ENCODE peak calls at places on chromosomes 3 and 15, in eight cellular contexts. S is HCT116, T is transverse colon, O is A549, R is sigmoid colon, D is esophagus muscularis mucosa, J is adrenal gland, Z is stomach. M is an unnamed sample.

GRCh38 chr3:111601810-111602209 is 6.7 kb upstream of the ZBED2 start:
- DNase-seq in R (no peak), D (no peak), Z (no peak), S (no peak), T (no peak), J (no peak), O (peak; percentile 53), M (no peak)

GRCh38 chr3:34005886-34006285 is 207.5 kb downstream of the PDCD6IP start:
- DNase-seq in R (no peak), O (no peak), Z (no peak), D (no peak), S (no peak), J (no peak), T (no peak), M (no peak)

GRCh38 chr15:91890614-91891013 is 37.1 kb downstream of the SLCO3A1 start:
- DNase-seq in Z (no peak), S (peak; percentile 32), J (peak; percentile 49), R (no peak), O (peak; percentile 42), T (no peak), D (no peak), M (no peak)

GRCh38 chr3:42080452-42080872 is 10.7 kb upstream of the TRAK1 start:
- DNase-seq in J (peak; percentile 55), R (peak; percentile 85), T (peak; percentile 58), Z (peak; percentile 47), S (peak; percentile 64), D (no peak), O (peak; percentile 57), M (peak; percentile 21)

GRCh38 chr15:68275165-68275746 is 2.3 kb upstream of the FEM1B start:
- DNase-seq in D (no peak), Z (peak; percentile 63), S (no peak), R (no peak), T (no peak), O (peak; percentile 68), J (no peak), M (no peak)

GRCh38 chr3:4807381-4808280 is 171.6 kb upstream of the BHLHE40 start:
- DNase-seq in Z (no peak), J (no peak), D (no peak), T (no peak), O (no peak), R (no peak), S (no peak), M (no peak)

GRCh38 chr3:179348325-179349013 is 960 bp downstream of the MFN1 start:
- DNase-seq in R (no peak), D (no peak), Z (no peak), J (no peak), T (no peak), O (no peak), S (no peak), M (no peak)

GRCh38 chr3:187770224-187770623 is 25.0 kb upstream of the BCL6 start:
- DNase-seq in D (no peak), J (no peak), T (no peak), S (no peak), R (no peak), O (no peak), Z (no peak), M (no peak)

GRCh38 chr3:108241721-108242120 is 19.5 kb upstream of the IFT57 start:
- DNase-seq in Z (no peak), D (no peak), S (no peak), T (no peak), O (no peak), R (no peak), J (no peak), M (no peak)

GRCh38 chr3:78091478-78092119 is 1051.7 kb downstream of the ROBO2 start:
- DNase-seq in R (no peak), J (no peak), S (no peak), O (no peak), D (no peak), T (no peak), Z (no peak), M (no peak)

GRCh38 chr3:108219336-108219735 is 2.9 kb downstream of the IFT57 start:
- DNase-seq in O (no peak), T (no peak), R (no peak), Z (no peak), J (no peak), D (no peak), S (no peak), M (no peak)

GRCh38 chr3:185024406-185024805 is 128.5 kb downstream of the C3orf70 start:
- DNase-seq in S (no peak), R (no peak), D (no peak), J (no peak), T (no peak), O (no peak), Z (no peak), M (no peak)

GRCh38 chr3:195750797-195751520 is 30.2 kb downstream of the MUC20 start:
- DNase-seq in O (no peak), R (no peak), D (no peak), T (no peak), J (no peak), Z (no peak), S (no peak), M (peak; percentile 54)

GRCh38 chr15:71651750-71652186 is 158.6 kb upstream of the NR2E3 start:
- DNase-seq in S (peak; percentile 39), O (peak; percentile 86), Z (peak; percentile 50), J (peak; percentile 24), T (peak; percentile 14), R (no peak), D (peak; percentile 90), M (no peak)

GRCh38 chr15:87656373-87656772 is 600.2 kb downstream of the NTRK3 start:
- DNase-seq in R (no peak), Z (no peak), S (no peak), T (no peak), O (no peak), J (no peak), D (no peak), M (no peak)

GRCh38 chr15:39583586-39584265 is 2.8 kb downstream of the THBS1 start:
- DNase-seq in D (no peak), R (peak; percentile 70), J (no peak), O (peak; percentile 33), T (peak; percentile 75), S (no peak), Z (no peak), M (no peak)

GRCh38 chr3:15513810-15514662 is 7.5 kb downstream of the COLQ start:
- DNase-seq in S (no peak), T (no peak), O (no peak), J (no peak), R (no peak), Z (no peak), D (no peak), M (no peak)

GRCh38 chr3:132255041-132255745 is 62.0 kb upstream of the ACP3 start:
- DNase-seq in T (no peak), R (no peak), O (peak; percentile 58), J (no peak), D (no peak), Z (no peak), S (no peak), M (no peak)

GRCh38 chr15:75065851-75066509 is 42.6 kb downstream of the PPCDC start:
- DNase-seq in Z (no peak), J (no peak), D (no peak), T (no peak), S (no peak), O (no peak), R (no peak), M (no peak)

GRCh38 chr3:194272221-194272620 is 78.9 kb downstream of the CPN2 start:
- DNase-seq in J (peak; percentile 65), O (no peak), S (no peak), R (peak; percentile 66), T (peak; percentile 7), D (no peak), Z (no peak), M (peak; percentile 70)

GRCh38 chr3:194270627-194271458 is 80.3 kb downstream of the CPN2 start:
- DNase-seq in T (peak; percentile 68), J (peak; percentile 98), O (no peak), Z (peak; percentile 63), R (peak; percentile 97), D (peak; percentile 96), S (peak; percentile 45), M (peak; percentile 90)

GRCh38 chr3:194269610-194270145 is 81.5 kb downstream of the CPN2 start:
- DNase-seq in D (peak; percentile 96), Z (peak; percentile 58), O (no peak), T (peak; percentile 64), S (peak; percentile 27), R (peak; percentile 93), J (peak; percentile 97), M (peak; percentile 89)

GRCh38 chr3:194272861-194273266 is 78.3 kb downstream of the CPN2 start:
- DNase-seq in D (no peak), J (no peak), Z (no peak), S (no peak), R (peak; percentile 76), O (no peak), T (peak; percentile 4), M (peak; percentile 59)

GRCh38 chr3:194271459-194272035 is 79.6 kb downstream of the CPN2 start:
- DNase-seq in R (no peak), T (no peak), D (no peak), J (no peak), Z (no peak), O (no peak), S (no peak), M (no peak)
- H3K4me3 ChIP-seq in R (no peak overlapping the region), T (no peak overlapping the region), D (no peak overlapping the region), J (no peak overlapping the region), Z (no peak overlapping the region), O (no peak overlapping the region), S (no peak overlapping the region), M (no peak overlapping the region)

DNA sequence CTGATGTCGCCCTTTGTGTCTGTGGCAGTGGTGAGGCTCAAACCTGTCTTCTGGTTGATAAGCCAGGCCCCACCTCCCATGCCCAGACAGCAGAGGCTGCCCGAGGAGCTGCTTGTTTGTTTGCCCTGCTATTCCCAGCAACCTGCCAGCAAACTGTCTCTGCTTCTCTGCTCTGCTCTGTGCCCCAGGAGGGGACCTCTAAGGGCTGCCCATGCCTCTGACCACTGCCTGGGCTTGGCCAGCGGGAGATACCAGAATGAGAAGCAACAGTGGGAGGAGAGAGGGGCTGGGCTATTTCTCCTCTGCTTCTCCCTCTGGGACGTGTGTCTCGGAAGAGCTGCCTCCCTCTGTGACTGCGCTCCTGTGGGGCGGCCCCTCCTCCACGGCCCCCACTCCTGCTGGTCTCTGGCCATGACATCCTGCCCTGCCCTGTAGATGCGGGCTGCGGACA is 213.0 kb downstream of the RPLP1 start:
- DNase-seq in D (no peak), Z (no peak), T (no peak), R (no peak), O (no peak), S (no peak), J (no peak), M (no peak)
- TF ChIP-seq POLR2A in D (no peak), Z (no peak), T (no peak), R (no peak), O (no peak), S (no peak), J (no peak), M (no peak)

DNA sequence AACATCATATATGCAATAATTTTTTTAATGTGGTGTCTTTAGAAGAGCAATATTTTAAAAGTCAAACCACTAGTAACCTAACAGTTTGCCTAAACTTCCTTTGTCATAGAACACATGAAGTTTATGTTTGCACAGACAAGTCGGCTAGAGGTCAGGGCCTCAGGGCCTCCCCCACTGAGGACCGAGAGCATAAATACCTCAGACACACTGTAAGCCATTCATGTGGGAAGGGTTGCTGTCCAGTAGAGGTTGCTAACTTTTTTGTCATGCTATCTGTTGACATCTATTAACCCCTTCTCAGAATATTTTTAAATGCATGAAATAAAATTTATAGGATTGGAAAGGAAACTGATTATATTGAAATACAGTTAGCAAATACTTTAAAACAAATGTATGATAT is 33.3 kb upstream of the CPB1 start:
- DNase-seq in Z (no peak), D (no peak), O (peak; percentile 44), R (no peak), J (no peak), S (no peak), T (no peak), M (no peak)
- H3K27ac ChIP-seq in Z (no peak overlapping the region), D (no peak overlapping the region), O (no peak overlapping the region), R (no peak overlapping the region), J (no peak overlapping the region), S (no peak overlapping the region), T (no peak overlapping the region), M (no peak overlapping the region)

GRCh38 chr15:70035719-70036077 is 62.0 kb downstream of the TLE3 start:
- DNase-seq in S (no peak), Z (no peak), T (peak; percentile 62), R (peak; percentile 54), O (no peak), D (no peak), J (no peak), M (peak; percentile 76)
- H3K4me3 ChIP-seq in S (no peak overlapping the region), Z (no peak overlapping the region), T (no peak overlapping the region), R (no peak overlapping the region), O (no peak overlapping the region), D (no peak overlapping the region), J (no peak overlapping the region), M (no peak overlapping the region)

M was measured in spleen.